ENCODE peak calls at places on chromosomes 12 and 14, in eight cellular contexts. V is NCI-H1105; X is hippocampal formation; I is activated CD8-positive, alpha-beta T cell treated with anti-CD3 and anti-CD28 coated beads, Interleukin-2, amount 10 ng/mL, durations not matched to agents 7 days and 5 days; J is cardiac fibroblast; W is ACHN; F is CD4-positive, alpha-beta T cell; Y is GM12865. Z is an unnamed sample.

GRCh38 chr12:69027411-69027811 is 94.4 kb upstream of the CPM start:
- DNase-seq in W (peak), Y (no peak), I (peak), X (no peak), J (peak), F (no peak), V (no peak), Z (no peak)

GRCh38 chr14:103123634-103124500 is 606 bp downstream of the TNFAIP2 start:
- DNase-seq in I (no peak), X (no peak), Y (no peak), W (peak), V (no peak), F (no peak), J (peak), Z (peak)

GRCh38 chr12:124715121-124715990 is 147.9 kb upstream of the NCOR2 start:
- DNase-seq in Y (no peak), V (no peak), F (no peak), W (no peak), X (no peak), J (no peak), I (no peak), Z (no peak)

GRCh38 chr14:26870722-26871121 is 272.9 kb upstream of the NOVA1 start:
- DNase-seq in I (no peak), Y (no peak), F (no peak), X (no peak), W (no peak), V (no peak), J (no peak), Z (no peak)

GRCh38 chr12:75289678-75290200 is 40.4 kb downstream of the CAPS2 start:
- DNase-seq in X (no peak), Y (no peak), J (peak), W (peak), I (no peak), V (no peak), F (no peak), Z (no peak)

GRCh38 chr14:43503508-43503907 is 1003.6 kb downstream of the FSCB start:
- DNase-seq in X (no peak), V (no peak), F (no peak), W (peak), Y (no peak), J (peak), I (no peak), Z (no peak)

GRCh38 chr14:69260979-69261605 is 1.1 kb downstream of the GALNT16 start:
- DNase-seq in I (peak), X (no peak), F (peak), J (no peak), W (peak), V (peak), Y (peak), Z (peak)

GRCh38 chr12:31482816-31483215 is 108.1 kb downstream of the DENND5B start:
- DNase-seq in F (no peak), X (no peak), J (peak), V (no peak), Y (no peak), I (no peak), W (no peak), Z (no peak)

GRCh38 chr12:15208871-15209656 is 12.2 kb downstream of the RERG start:
- DNase-seq in X (no peak), V (no peak), F (no peak), W (no peak), I (no peak), Y (no peak), J (peak), Z (peak)

GRCh38 chr12:110039085-110039807 is 9.1 kb downstream of the C12orf76 start:
- DNase-seq in X (no peak), Y (peak), I (peak), J (peak), W (peak), F (peak), V (no peak), Z (peak)

GRCh38 chr14:104784846-104785707 is 10.5 kb downstream of the AKT1 start:
- DNase-seq in W (no peak), F (no peak), J (no peak), Y (no peak), X (no peak), I (no peak), V (peak), Z (no peak)

GRCh38 chr12:123900898-123901376 is 71.7 kb downstream of the CCDC92 start:
- DNase-seq in W (no peak), V (no peak), F (no peak), Y (no peak), I (peak), X (no peak), J (no peak), Z (no peak)

GRCh38 chr12:43238281-43238680 is 313.7 kb downstream of the ADAMTS20 start:
- DNase-seq in I (no peak), W (no peak), Y (no peak), J (peak), V (no peak), X (no peak), F (no peak), Z (no peak)

GRCh38 chr12:76762556-76762955 is 1.4 kb upstream of the ZDHHC17 start:
- DNase-seq in X (no peak), V (no peak), Y (no peak), W (no peak), I (no peak), J (no peak), F (no peak), Z (no peak)

GRCh38 chr12:85441740-85442139 is 161.7 kb downstream of the ALX1 start:
- DNase-seq in X (no peak), J (peak), I (no peak), Y (no peak), W (peak), F (no peak), V (no peak), Z (no peak)

Z was measured in adrenal gland.